ENCODE peak calls at places on chromosomes 1 and 21, in nine cellular contexts. V is left lung, R is lung, Y is AG09309, G is prostate gland, L is fibroblast of mammary gland, H is astrocyte, I is ovary, X is pancreas. B is an unnamed sample.

GRCh38 chr1:230424440-230425251 is 1.5 kb downstream of the PGBD5 start:
- DNase-seq in V (no peak), R (no peak), Y (no peak), G (peak), L (no peak), H (no peak), I (no peak), X (peak), B (no peak)

GRCh38 chr1:187415065-187415464 is 586.3 kb downstream of the PLA2G4A start:
- DNase-seq in V (no peak), R (no peak), Y (no peak), G (no peak), L (no peak), H (peak), I (no peak), X (no peak), B (no peak)

GRCh38 chr1:223429313-223429731 is 36.1 kb downstream of the CCDC185 start:
- DNase-seq in V (no peak), R (no peak), Y (peak), G (peak), L (peak), H (peak), I (no peak), X (no peak), B (no peak)

GRCh38 chr1:219518906-219519248 is 94.0 kb downstream of the ZC3H11B start:
- DNase-seq in V (no peak), R (no peak), Y (no peak), G (no peak), L (no peak), H (no peak), I (no peak), X (no peak), B (no peak)

GRCh38 chr21:21002137-21002536 is 3.9 kb downstream of the NCAM2 start:
- DNase-seq in V (no peak), R (no peak), Y (no peak), G (no peak), L (no peak), H (no peak), I (no peak), X (no peak), B (no peak)

GRCh38 chr1:26861286-26861701 is 1.7 kb upstream of the SFN start:
- DNase-seq in V (no peak), R (no peak), Y (peak), G (no peak), L (peak), H (no peak), I (no peak), X (no peak), B (no peak)

GRCh38 chr1:115251340-115251748 is 86.7 kb downstream of the NGF start:
- DNase-seq in V (no peak), R (no peak), Y (no peak), G (no peak), L (peak), H (peak), I (no peak), X (no peak), B (no peak)

GRCh38 chr21:26131554-26131953 is 39.0 kb downstream of the APP start:
- DNase-seq in V (no peak), R (no peak), Y (no peak), G (no peak), L (no peak), H (no peak), I (no peak), X (no peak), B (no peak)

GRCh38 chr1:233654667-233655432 is 40.9 kb downstream of the KCNK1 start:
- DNase-seq in V (peak), R (no peak), Y (no peak), G (peak), L (no peak), H (peak), I (no peak), X (no peak), B (no peak)

GRCh38 chr1:196660912-196661311 is 9.1 kb downstream of the CFH start:
- DNase-seq in V (no peak), R (no peak), Y (no peak), G (no peak), L (peak), H (no peak), I (peak), X (no peak), B (no peak)

GRCh38 chr1:234256359-234256758 is 116.9 kb upstream of the COA6 start:
- DNase-seq in V (no peak), R (no peak), Y (no peak), G (no peak), L (peak), H (peak), I (no peak), X (no peak), B (no peak)

GRCh38 chr1:178091986-178092745 is 1.7 kb upstream of the RASAL2 start:
- DNase-seq in V (no peak), R (no peak), Y (peak), G (no peak), L (peak), H (peak), I (no peak), X (no peak), B (no peak)

GRCh38 chr1:236753554-236753953 is 41.5 kb upstream of the MTR start:
- DNase-seq in V (no peak), R (no peak), Y (peak), G (no peak), L (peak), H (no peak), I (no peak), X (no peak), B (no peak)
- TF ChIP-seq CTCF in V (no peak), R (no peak), Y (peak), G (no peak), L (peak), H (no peak), I (no peak), X (no peak), B (no peak)

GRCh38 chr1:179365342-179366092 is at the start of gene AXDND1:
- DNase-seq in V (peak), R (peak), Y (peak), G (peak), L (peak), H (peak), I (peak), X (peak), B (peak)
- TF ChIP-seq CTCF in V (peak), R (no peak), Y (peak), G (peak), L (peak), H (no peak), I (no peak), X (no peak), B (no peak)

GRCh38 chr1:11682287-11682771 is 1.4 kb upstream of the MAD2L2 start:
- DNase-seq in V (no peak), R (no peak), Y (no peak), G (no peak), L (no peak), H (no peak), I (no peak), X (no peak), B (no peak)

GRCh38 chr1:11681071-11681771 is at the start of gene MAD2L2:
- DNase-seq in V (peak), R (peak), Y (peak), G (peak), L (peak), H (peak), I (peak), X (peak), B (peak)

GRCh38 chr1:11682799-11683198 is 1.9 kb upstream of the MAD2L2 start:
- DNase-seq in V (no peak), R (no peak), Y (no peak), G (no peak), L (no peak), H (no peak), I (no peak), X (no peak), B (no peak)

GRCh38 chr1:11678442-11678841 is 2.5 kb downstream of the MAD2L2 start:
- DNase-seq in V (no peak), R (no peak), Y (no peak), G (no peak), L (no peak), H (no peak), I (no peak), X (no peak), B (no peak)

DNA sequence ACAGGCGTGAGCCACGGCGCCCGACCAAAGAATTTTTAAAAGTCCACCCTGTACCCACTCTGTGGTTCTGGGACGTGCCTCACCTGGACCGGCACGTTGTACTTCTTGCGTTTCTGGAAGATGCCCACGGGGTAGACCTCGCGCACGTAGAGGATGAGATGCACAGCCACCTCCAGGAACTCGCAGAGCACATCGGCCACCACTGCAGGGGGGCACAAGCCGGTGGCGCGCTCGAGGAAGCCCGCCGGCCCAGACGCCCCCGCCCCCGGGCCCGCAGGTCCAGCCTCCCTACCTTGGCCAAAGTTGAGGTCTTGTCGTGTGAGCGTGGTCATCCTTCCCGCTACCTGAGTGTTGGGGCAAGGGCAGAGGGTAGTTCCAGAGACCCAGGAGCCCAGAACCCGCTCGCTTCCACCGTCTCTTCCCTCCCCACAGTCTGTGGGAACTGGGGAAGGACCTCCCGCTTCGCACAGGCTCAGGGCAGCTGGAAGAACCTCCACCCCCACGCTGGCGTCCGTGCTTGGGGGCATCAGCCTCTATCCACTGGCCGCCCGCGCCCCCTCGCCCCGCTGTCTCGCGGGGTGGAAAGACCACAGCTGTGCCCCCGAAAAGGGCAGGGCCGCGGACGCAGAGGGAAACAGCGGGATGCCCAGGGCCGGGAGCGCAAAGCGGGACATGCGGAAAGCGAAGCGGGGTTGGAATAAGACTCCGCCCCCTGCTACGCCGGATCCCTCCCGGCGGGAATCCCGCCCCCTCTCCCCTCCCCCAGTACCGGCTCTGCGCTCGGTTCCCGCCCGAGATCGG is 478 bp downstream of the MAD2L2 start:
- DNase-seq in V (no peak), R (no peak), Y (no peak), G (no peak), L (no peak), H (no peak), I (no peak), X (no peak), B (no peak)
- TF ChIP-seq CTCF in V (no peak), R (no peak), Y (no peak), G (no peak), L (no peak), H (no peak), I (no peak), X (no peak), B (no peak)

DNA sequence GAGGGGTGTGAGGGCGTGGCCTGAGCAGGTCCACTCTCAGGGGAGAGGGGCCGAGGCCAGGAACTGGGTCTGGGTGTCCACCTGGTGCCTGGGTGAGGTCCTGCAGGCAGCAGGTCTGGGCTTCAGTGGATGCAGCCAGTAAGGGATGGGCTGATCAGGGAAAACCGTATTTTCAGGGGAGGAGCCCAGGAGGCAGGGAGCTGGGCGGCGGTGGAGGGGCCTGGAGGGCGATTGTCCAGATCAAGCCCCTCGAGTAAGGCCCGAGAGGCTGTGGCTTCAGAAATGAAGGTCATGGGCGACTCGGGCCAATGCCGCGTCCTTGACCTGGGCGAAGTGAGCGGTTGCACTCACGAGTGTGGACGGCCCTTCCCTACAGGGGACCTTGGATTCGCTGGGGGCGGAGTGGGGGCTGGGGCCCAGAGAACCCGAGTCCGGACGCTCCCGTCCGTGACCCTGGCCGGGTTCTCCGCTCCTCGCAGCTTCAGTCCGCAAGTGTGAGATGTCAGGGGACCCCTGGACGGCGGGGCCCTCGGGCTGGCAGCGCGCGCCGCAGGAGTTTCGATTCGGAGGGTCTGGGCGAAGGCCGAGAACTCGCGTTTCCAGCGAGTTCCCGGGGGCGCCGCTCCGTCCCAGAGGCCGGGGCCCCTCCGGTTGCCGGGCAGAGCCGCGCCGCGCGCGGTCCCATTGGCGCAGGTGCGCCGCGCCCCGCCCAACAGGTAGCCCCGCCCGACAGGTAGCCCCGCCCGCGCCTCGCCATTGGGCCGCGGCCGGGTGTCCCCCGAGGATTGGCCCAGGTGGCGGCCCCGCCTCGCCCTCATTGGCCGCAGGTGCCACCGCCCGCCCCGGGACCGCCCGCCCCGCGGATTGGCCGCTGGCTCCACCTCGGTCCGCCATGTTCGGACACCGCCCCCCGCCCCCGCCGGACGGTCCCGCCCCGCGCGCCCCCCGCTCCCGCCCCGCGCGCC is at the start of gene PRKCZ:
- DNase-seq in V (peak), R (peak), Y (no peak), G (peak), L (no peak), H (no peak), I (peak), X (peak), B (peak)
- TF ChIP-seq CTCF in V (peak), R (no peak), Y (peak), G (no peak), L (no peak), H (peak), I (no peak), X (peak), B (no peak)

GRCh38 chr1:6463120-6463412 is 2.9 kb downstream of the TNFRSF25 start:
- DNase-seq in V (no peak), R (no peak), Y (no peak), G (no peak), L (no peak), H (no peak), I (no peak), X (no peak), B (no peak)

GRCh38 chr1:6461237-6461530 is 4.8 kb downstream of the TNFRSF25 start:
- DNase-seq in V (no peak), R (no peak), Y (no peak), G (no peak), L (no peak), H (no peak), I (no peak), X (no peak), B (no peak)

GRCh38 chr1:6461538-6462411 is 4.2 kb downstream of the TNFRSF25 start:
- DNase-seq in V (no peak), R (no peak), Y (no peak), G (no peak), L (no peak), H (no peak), I (no peak), X (no peak), B (no peak)

GRCh38 chr1:6464514-6464836 is 1.5 kb downstream of the TNFRSF25 start:
- DNase-seq in V (no peak), R (no peak), Y (no peak), G (no peak), L (no peak), H (no peak), I (no peak), X (peak), B (no peak)

GRCh38 chr1:6462412-6463119 is 3.4 kb downstream of the TNFRSF25 start:
- DNase-seq in V (no peak), R (no peak), Y (no peak), G (no peak), L (no peak), H (no peak), I (no peak), X (no peak), B (no peak)
- TF ChIP-seq CTCF in V (no peak), R (no peak), Y (peak), G (no peak), L (no peak), H (no peak), I (no peak), X (no peak), B (no peak)

GRCh38 chr1:97783762-97784161 is 137.1 kb downstream of the DPYD start:
- DNase-seq in V (no peak), R (no peak), Y (no peak), G (no peak), L (no peak), H (no peak), I (no peak), X (no peak), B (no peak)

GRCh38 chr1:97781762-97782337 is 139.0 kb downstream of the DPYD start:
- DNase-seq in V (no peak), R (no peak), Y (no peak), G (no peak), L (no peak), H (no peak), I (no peak), X (no peak), B (no peak)

GRCh38 chr1:97780884-97781283 is 139.9 kb downstream of the DPYD start:
- DNase-seq in V (no peak), R (no peak), Y (no peak), G (no peak), L (no peak), H (no peak), I (no peak), X (no peak), B (no peak)

DNA sequence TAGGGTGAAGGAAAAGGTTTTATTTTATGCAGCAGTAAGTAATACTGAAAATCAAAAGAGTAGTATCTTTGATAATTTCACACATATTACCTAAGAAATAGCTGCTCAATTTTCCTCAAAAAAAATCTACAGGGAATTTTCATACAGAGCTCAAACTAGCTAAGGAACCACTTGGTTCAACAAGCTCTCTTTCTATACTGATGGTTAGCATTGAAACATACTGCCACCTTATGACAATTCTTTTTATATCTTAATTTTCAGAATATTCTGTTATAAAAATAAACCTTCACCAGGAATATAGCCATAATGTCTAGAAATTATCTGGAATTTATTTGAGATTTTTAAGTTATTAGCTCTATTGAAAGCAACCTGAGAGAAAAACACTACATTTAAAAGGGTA is 142.1 kb downstream of the DPYD start:
- DNase-seq in V (no peak), R (no peak), Y (no peak), G (no peak), L (no peak), H (peak), I (no peak), X (no peak), B (no peak)
- TF ChIP-seq CTCF in V (no peak), R (no peak), Y (peak), G (no peak), L (no peak), H (no peak), I (no peak), X (no peak), B (no peak)

DNA sequence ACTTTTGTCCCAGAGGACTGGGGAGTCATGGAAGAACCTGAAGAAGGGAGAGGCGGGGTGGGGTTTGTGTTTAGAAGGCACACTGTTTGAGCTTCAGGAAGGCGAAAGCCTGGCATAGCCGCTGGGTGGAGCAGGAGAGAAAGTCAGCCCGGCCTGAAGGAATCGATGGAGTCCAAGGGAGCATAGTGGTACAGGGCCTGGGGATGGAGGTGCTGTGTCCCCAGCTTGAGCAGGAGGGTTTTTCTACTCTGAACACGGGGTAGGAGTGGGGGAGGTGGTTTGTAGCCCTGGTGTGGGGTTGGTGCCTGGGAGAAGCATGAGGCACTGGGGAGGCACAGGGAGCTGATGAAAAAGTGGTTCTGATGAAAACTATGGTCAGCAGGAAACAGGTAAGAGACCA is 4.7 kb upstream of the CCDC24 start:
- DNase-seq in V (no peak), R (no peak), Y (no peak), G (no peak), L (no peak), H (no peak), I (no peak), X (no peak), B (no peak)
- TF ChIP-seq CTCF in V (no peak), R (no peak), Y (no peak), G (no peak), L (no peak), H (no peak), I (no peak), X (no peak), B (no peak)

DNA sequence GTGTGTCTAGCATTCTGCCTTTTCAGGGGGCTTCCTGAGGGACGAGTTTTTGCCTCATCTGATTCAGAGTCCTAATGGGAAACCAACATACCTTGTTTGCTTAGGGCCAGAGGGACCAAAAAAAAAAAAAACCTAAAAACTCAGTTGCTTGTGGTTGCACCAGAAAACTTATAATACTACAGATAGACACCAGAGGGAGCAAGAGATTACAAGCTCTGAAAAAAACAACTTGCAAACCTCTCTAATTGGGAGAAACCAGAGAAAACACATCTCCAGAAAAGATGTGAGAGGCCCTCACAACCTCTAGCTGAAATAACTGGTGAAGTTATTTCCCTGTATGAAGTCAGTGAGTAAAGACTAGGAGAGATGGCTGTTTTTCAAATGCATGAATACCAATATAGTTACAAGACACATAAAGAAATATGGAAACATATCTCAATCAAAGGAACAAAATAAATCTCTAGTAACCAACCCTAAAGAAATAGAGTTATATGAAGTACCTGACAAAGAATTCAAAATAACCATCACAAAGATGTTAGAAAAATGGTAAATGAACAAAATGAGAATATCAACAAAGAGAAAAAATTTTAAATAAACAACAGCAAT is 233.7 kb upstream of the NFIA start:
- DNase-seq in V (no peak), R (no peak), Y (peak), G (no peak), L (peak), H (peak), I (no peak), X (no peak), B (no peak)
- TF ChIP-seq CTCF in V (peak), R (no peak), Y (peak), G (peak), L (peak), H (peak), I (no peak), X (peak), B (peak)